ENCODE peak calls at places on chromosomes 16 and 17, in four cellular contexts. One of them, this sample, is unnamed.

GRCh38 chr17:47604268-47604927 is 45.3 kb upstream of the KPNB1 start:
- DNase-seq in cardiac fibroblast: peak; percentile 45
- DNase-seq in tibial artery: no peak
- DNase-seq in cardiac muscle cell: no peak
- DNase-seq in this sample: peak; percentile 26

GRCh38 chr16:50152386-50152806 is 710 bp upstream of the TENT4B start:
- DNase-seq in cardiac fibroblast: no peak
- DNase-seq in tibial artery: no peak
- DNase-seq in cardiac muscle cell: peak; percentile 34
- DNase-seq in this sample: no peak

GRCh38 chr17:5561736-5562135 is 22.6 kb downstream of the NLRP1 start:
- DNase-seq in cardiac fibroblast: no peak
- DNase-seq in cardiac muscle cell: no peak
- DNase-seq in tibial artery: no peak
- DNase-seq in this sample: no peak

GRCh38 chr16:23357761-23358290 is 55.7 kb downstream of the SCNN1B start:
- DNase-seq in cardiac muscle cell: no peak
- DNase-seq in cardiac fibroblast: no peak
- DNase-seq in tibial artery: peak; percentile 34
- DNase-seq in this sample: no peak

GRCh38 chr17:73304971-73305786 is 6.6 kb downstream of the CDC42EP4 start:
- DNase-seq in cardiac muscle cell: peak; percentile 68
- DNase-seq in tibial artery: peak; percentile 82
- DNase-seq in cardiac fibroblast: peak; percentile 93
- DNase-seq in this sample: peak; percentile 93

GRCh38 chr16:11128211-11129123 is 127.5 kb downstream of the SOCS1 start:
- DNase-seq in cardiac muscle cell: no peak
- DNase-seq in cardiac fibroblast: peak; percentile 74
- DNase-seq in tibial artery: peak; percentile 66
- DNase-seq in this sample: peak; percentile 63

GRCh38 chr17:66406701-66407644 is 104.6 kb downstream of the PRKCA start:
- DNase-seq in cardiac fibroblast: no peak
- DNase-seq in cardiac muscle cell: no peak
- DNase-seq in tibial artery: no peak
- DNase-seq in this sample: no peak

GRCh38 chr17:38575781-38576180 is 30.0 kb downstream of the SRCIN1 start:
- DNase-seq in cardiac muscle cell: no peak
- DNase-seq in tibial artery: no peak
- DNase-seq in cardiac fibroblast: no peak
- DNase-seq in this sample: no peak

GRCh38 chr17:66747561-66748275 is 87.2 kb upstream of the CACNG5 start:
- DNase-seq in cardiac muscle cell: no peak
- DNase-seq in cardiac fibroblast: peak; percentile 66
- DNase-seq in tibial artery: peak; percentile 42
- DNase-seq in this sample: peak; percentile 6

GRCh38 chr16:66933776-66934137 is 445 bp downstream of the CIAO2B start:
- DNase-seq in cardiac muscle cell: no peak
- DNase-seq in cardiac fibroblast: no peak
- DNase-seq in tibial artery: no peak
- DNase-seq in this sample: no peak

GRCh38 chr16:22070361-22071351 is 21.7 kb upstream of the VWA3A start:
- DNase-seq in tibial artery: no peak
- DNase-seq in cardiac muscle cell: no peak
- DNase-seq in cardiac fibroblast: peak; percentile 58
- DNase-seq in this sample: no peak

GRCh38 chr17:78802008-78802407 is 19.9 kb upstream of the CYTH1 start:
- DNase-seq in cardiac muscle cell: no peak
- DNase-seq in tibial artery: no peak
- DNase-seq in cardiac fibroblast: no peak
- DNase-seq in this sample: no peak

GRCh38 chr17:40309938-40310510 is 1.0 kb downstream of the RARA start:
- DNase-seq in cardiac muscle cell: no peak
- DNase-seq in tibial artery: no peak
- DNase-seq in cardiac fibroblast: no peak
- DNase-seq in this sample: peak; percentile 38

GRCh38 chr16:3012828-3013420 is at the start of gene CLDN9:
- DNase-seq in cardiac fibroblast: no peak
- DNase-seq in cardiac muscle cell: peak; percentile 48
- DNase-seq in tibial artery: no peak
- DNase-seq in this sample: no peak

GRCh38 chr17:63150994-63151464 is 185.0 kb downstream of the TANC2 start:
- DNase-seq in cardiac fibroblast: peak; percentile 38
- DNase-seq in tibial artery: no peak
- DNase-seq in cardiac muscle cell: peak; percentile 50
- DNase-seq in this sample: peak; percentile 47

GRCh38 chr17:33684714-33685113 is 391.6 kb upstream of the ASIC2 start:
- DNase-seq in tibial artery: no peak
- DNase-seq in cardiac fibroblast: no peak
- DNase-seq in cardiac muscle cell: no peak
- DNase-seq in this sample: no peak

GRCh38 chr17:57215317-57215716 is 41.0 kb upstream of the MSI2 start:
- DNase-seq in tibial artery: peak; percentile 69
- DNase-seq in cardiac muscle cell: no peak
- DNase-seq in cardiac fibroblast: peak; percentile 20
- DNase-seq in this sample: peak; percentile 79

GRCh38 chr17:27239046-27239445 is 54.9 kb upstream of the WSB1 start:
- DNase-seq in cardiac fibroblast: no peak
- DNase-seq in tibial artery: no peak
- DNase-seq in cardiac muscle cell: no peak
- DNase-seq in this sample: no peak

GRCh38 chr16:77414752-77415231 is 20.0 kb downstream of the ADAMTS18 start:
- DNase-seq in tibial artery: no peak
- DNase-seq in cardiac fibroblast: no peak
- DNase-seq in cardiac muscle cell: no peak
- DNase-seq in this sample: no peak

DNA sequence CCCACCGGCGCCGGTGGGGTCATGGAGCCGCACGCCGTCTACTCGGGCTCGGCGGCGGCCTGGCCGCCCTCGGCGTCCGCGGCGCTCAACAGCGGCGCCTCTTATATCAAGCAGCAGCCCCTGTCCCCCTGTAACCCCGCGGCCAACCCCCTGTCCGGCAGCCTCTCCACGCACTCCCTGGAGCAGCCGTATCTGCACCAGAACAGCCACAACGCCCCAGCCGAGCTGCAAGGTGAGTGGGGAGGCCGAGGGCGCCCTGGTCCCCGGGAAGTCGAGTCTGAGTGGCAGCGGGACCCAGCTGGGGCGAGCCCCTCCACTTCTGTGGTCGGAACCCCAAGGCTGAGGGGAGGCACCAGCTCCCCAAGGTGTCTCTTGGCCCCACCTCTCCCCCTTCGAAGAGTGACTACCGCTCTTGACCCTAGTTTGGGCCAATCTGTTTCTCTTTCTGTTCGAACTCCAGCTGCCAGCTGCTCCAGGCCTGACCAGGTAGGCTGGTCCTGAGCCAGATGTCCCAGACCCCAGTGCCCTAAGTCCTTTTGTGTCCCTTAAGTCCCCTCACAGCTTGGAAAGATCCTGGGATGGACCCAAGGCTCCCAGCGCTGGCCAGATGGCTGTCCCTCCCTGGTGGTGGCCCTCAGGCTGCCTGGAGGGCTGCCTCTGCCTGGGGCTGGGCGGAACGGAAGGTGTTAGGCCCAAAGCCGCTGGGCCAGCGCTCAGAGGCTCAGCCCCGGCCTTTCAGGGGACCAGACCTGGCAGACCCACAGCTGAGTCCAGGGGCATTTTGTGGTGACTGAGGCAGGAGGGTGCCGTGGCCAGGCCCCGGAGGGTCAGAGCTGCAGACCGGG is 1.2 kb downstream of the FOXF1 start:
- DNase-seq in cardiac muscle cell: no peak
- DNase-seq in cardiac fibroblast: no peak
- DNase-seq in tibial artery: no peak
- DNase-seq in this sample: no peak
- H3K4me3 ChIP-seq in cardiac muscle cell: peak overlapping the region; percentile 34
- H3K4me3 ChIP-seq in cardiac fibroblast: peak overlapping the region; percentile 18
- H3K4me3 ChIP-seq in tibial artery: peak overlapping the region; percentile 75
- H3K4me3 ChIP-seq in this sample: peak overlapping the region; percentile 63

GRCh38 chr17:79814624-79814965 is 17.7 kb upstream of the CBX8 start:
- DNase-seq in cardiac fibroblast: no peak
- DNase-seq in cardiac muscle cell: no peak
- DNase-seq in tibial artery: no peak
- DNase-seq in this sample: no peak

GRCh38 chr17:79813826-79814623 is 17.1 kb upstream of the CBX8 start:
- DNase-seq in tibial artery: no peak
- DNase-seq in cardiac muscle cell: no peak
- DNase-seq in cardiac fibroblast: no peak
- DNase-seq in this sample: no peak

GRCh38 chr17:79812969-79813825 is 16.3 kb upstream of the CBX8 start:
- DNase-seq in cardiac fibroblast: no peak
- DNase-seq in tibial artery: no peak
- DNase-seq in cardiac muscle cell: no peak
- DNase-seq in this sample: peak; percentile 41

GRCh38 chr17:79815836-79816371 is 19.0 kb upstream of the CBX8 start:
- DNase-seq in cardiac fibroblast: no peak
- DNase-seq in tibial artery: no peak
- DNase-seq in cardiac muscle cell: no peak
- DNase-seq in this sample: no peak

GRCh38 chr17:79814966-79815835 is 18.3 kb upstream of the CBX8 start:
- DNase-seq in cardiac fibroblast: peak; percentile 51
- DNase-seq in cardiac muscle cell: no peak
- DNase-seq in tibial artery: no peak
- DNase-seq in this sample: peak; percentile 65
- H3K4me3 ChIP-seq in cardiac fibroblast: peak overlapping the region; percentile 28
- H3K4me3 ChIP-seq in cardiac muscle cell: no peak overlapping the region
- H3K4me3 ChIP-seq in tibial artery: peak overlapping the region; percentile 34
- H3K4me3 ChIP-seq in this sample: no peak overlapping the region

DNA sequence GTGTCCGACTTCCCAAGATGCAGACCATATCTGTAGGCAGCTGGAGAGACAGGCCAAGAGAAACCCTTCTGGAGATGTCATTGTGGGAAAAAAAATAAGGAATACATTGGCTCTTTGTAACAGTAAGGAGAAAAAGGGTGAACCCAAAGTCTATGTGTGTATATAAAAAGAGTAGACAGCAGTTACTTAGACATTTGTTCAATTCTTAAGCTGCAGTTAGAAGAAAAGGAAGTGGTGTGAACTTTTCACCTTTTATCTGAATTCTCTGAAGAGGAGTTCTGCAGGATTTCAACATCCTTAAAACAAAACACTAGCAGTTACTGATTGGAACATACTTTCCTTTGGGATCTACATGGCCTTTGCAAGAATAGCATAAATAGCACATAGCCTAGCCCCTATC is 21.7 kb downstream of the FAM117A start:
- DNase-seq in tibial artery: no peak
- DNase-seq in cardiac fibroblast: peak; percentile 42
- DNase-seq in cardiac muscle cell: no peak
- DNase-seq in this sample: no peak
- H3K4me3 ChIP-seq in tibial artery: no peak overlapping the region
- H3K4me3 ChIP-seq in cardiac fibroblast: no peak overlapping the region
- H3K4me3 ChIP-seq in cardiac muscle cell: no peak overlapping the region
- H3K4me3 ChIP-seq in this sample: no peak overlapping the region

GRCh38 chr17:50133769-50134099 is 3.8 kb upstream of the SAMD14 start:
- DNase-seq in tibial artery: peak; percentile 77
- DNase-seq in cardiac fibroblast: no peak
- DNase-seq in cardiac muscle cell: no peak
- DNase-seq in this sample: no peak

GRCh38 chr17:50134206-50135110 is 4.5 kb upstream of the SAMD14 start:
- DNase-seq in tibial artery: peak; percentile 68
- DNase-seq in cardiac fibroblast: no peak
- DNase-seq in cardiac muscle cell: no peak
- DNase-seq in this sample: no peak

GRCh38 chr17:50137050-50137449 is 7.1 kb upstream of the SAMD14 start:
- DNase-seq in tibial artery: no peak
- DNase-seq in cardiac muscle cell: no peak
- DNase-seq in cardiac fibroblast: no peak
- DNase-seq in this sample: no peak

GRCh38 chr17:50136096-50136687 is 6.2 kb upstream of the SAMD14 start:
- DNase-seq in cardiac fibroblast: no peak
- DNase-seq in tibial artery: no peak
- DNase-seq in cardiac muscle cell: no peak
- DNase-seq in this sample: no peak

DNA sequence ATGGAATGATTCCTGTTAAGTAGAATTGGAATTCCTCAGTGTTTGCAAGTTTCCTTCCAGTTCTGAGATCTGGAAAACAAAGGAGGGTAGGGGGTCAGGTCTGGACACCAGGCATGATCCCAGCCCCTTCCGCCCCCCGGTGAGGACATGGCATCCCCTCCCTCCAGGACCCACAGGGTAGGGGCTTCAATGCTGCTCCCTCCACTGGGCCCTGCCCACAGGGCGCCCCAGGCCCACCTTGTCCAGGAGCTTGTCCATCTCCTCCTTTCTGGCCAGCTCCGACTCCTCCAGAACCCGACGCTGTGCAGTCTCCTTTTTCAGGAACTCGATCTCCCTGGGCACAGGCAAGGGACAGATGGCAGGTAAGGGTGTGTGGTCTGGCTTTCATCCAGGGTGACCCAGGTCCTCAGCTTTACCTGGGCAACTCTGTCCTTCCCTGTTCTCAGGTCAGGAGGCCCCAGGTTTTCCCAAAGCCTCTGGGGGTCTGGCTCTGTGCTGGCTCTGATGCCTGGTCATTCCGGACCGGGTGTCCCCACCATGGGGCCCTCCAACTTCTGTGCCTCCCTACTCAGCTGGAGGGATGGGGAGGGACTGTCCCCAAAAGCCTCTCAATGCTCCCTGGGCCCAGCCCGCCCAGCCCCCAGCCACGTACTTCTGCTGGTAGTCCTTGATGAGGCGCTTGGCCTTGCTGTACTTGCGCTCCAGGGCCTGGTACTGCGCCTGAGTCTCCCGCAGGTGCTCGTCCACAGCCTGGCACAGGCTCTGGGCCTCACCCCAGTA is 5.5 kb upstream of the SAMD14 start:
- DNase-seq in cardiac fibroblast: no peak
- DNase-seq in cardiac muscle cell: no peak
- DNase-seq in tibial artery: peak; percentile 64
- DNase-seq in this sample: no peak
- H3K4me3 ChIP-seq in cardiac fibroblast: no peak overlapping the region
- H3K4me3 ChIP-seq in cardiac muscle cell: no peak overlapping the region
- H3K4me3 ChIP-seq in tibial artery: no peak overlapping the region
- H3K4me3 ChIP-seq in this sample: no peak overlapping the region

This sample was measured in foreskin fibroblast.